ENCODE peak calls at places on chromosomes 12 and 14, in seven cellular contexts. R is kidney glomerular epithelial cell, L is testis, J is germinal center, V is SW 1271, N is CMK, K is COR-L47. F is an unnamed sample.
A peak's percentile ranks its signal among the peaks of the same experiment; 100 is the strongest.

GRCh38 chr12:69298947-69299346 is 49.2 kb upstream of the LYZ start:
- DNase-seq in R (no peak), L (no peak), J (no peak), V (no peak), N (no peak), K (no peak), F (no peak)

GRCh38 chr12:108649126-108649525 is 15.4 kb upstream of the SELPLG start:
- DNase-seq in R (no peak), L (no peak), J (no peak), V (no peak), N (no peak), K (no peak), F (no peak)

GRCh38 chr14:105484069-105484996 is 2.4 kb upstream of the CRIP1 start:
- DNase-seq in R (no peak), L (no peak), J (no peak), V (no peak), N (no peak), K (peak; percentile 30), F (no peak)

GRCh38 chr14:49961270-49962222 is 68.7 kb downstream of the ARF6 start:
- DNase-seq in R (peak; percentile 37), L (no peak), J (peak; percentile 38), V (no peak), N (no peak), K (no peak), F (no peak)

GRCh38 chr12:8781326-8781725 is 41.1 kb upstream of the A2ML1 start:
- DNase-seq in R (no peak), L (peak; percentile 66), J (no peak), V (no peak), N (no peak), K (no peak), F (no peak)

GRCh38 chr12:70847871-70848270 is 72.7 kb downstream of the PTPRR start:
- DNase-seq in R (no peak), L (no peak), J (no peak), V (no peak), N (no peak), K (no peak), F (no peak)

GRCh38 chr12:123427036-123427769 is 9.3 kb downstream of the RILPL2 start:
- DNase-seq in R (no peak), L (no peak), J (peak; percentile 87), V (no peak), N (no peak), K (no peak), F (no peak)

GRCh38 chr12:124236651-124237050 is 58.2 kb upstream of the RFLNA start:
- DNase-seq in R (peak; percentile 69), L (no peak), J (no peak), V (peak; percentile 81), N (no peak), K (no peak), F (no peak)

GRCh38 chr12:122909442-122910288 is 13.7 kb upstream of the VPS37B start:
- DNase-seq in R (no peak), L (peak; percentile 87), J (no peak), V (no peak), N (no peak), K (peak; percentile 84), F (peak; percentile 44)

GRCh38 chr12:28802706-28803438 is 346.2 kb upstream of the FAR2 start:
- DNase-seq in R (no peak), L (no peak), J (no peak), V (no peak), N (no peak), K (no peak), F (no peak)

GRCh38 chr14:50363734-50364113 is 33.0 kb downstream of the CDKL1 start:
- DNase-seq in R (no peak), L (no peak), J (peak; percentile 75), V (no peak), N (peak; percentile 52), K (no peak), F (no peak)

F was measured in occipital lobe.